ENCODE peak calls at places on chromosome 15, in seven cellular contexts. N is heart left ventricle, Q is endothelial cell of umbilical vein, I is GM12891, S is A549, O is IMR-90, A is ovary. G is an unnamed sample.

GRCh38 chr15:27561816-27562215 is 537.3 kb downstream of the OCA2 start:
- DNase-seq in N (no peak), Q (no peak), I (no peak), S (no peak), O (no peak), A (no peak), G (no peak)

GRCh38 chr15:70259030-70259424 is 161.3 kb upstream of the TLE3 start:
- DNase-seq in N (peak), Q (peak), I (no peak), S (no peak), O (peak), A (peak), G (peak)

GRCh38 chr15:45148076-45149059 is 18.6 kb downstream of the DUOX1 start:
- DNase-seq in N (no peak), Q (no peak), I (no peak), S (no peak), O (no peak), A (no peak), G (no peak)

GRCh38 chr15:33458421-33458820 is 147.7 kb downstream of the RYR3 start:
- DNase-seq in N (no peak), Q (no peak), I (no peak), S (no peak), O (no peak), A (no peak), G (no peak)

GRCh38 chr15:89098281-89098680 is 10.0 kb downstream of the ABHD2 start:
- DNase-seq in N (no peak), Q (no peak), I (no peak), S (peak), O (peak), A (no peak), G (peak)

GRCh38 chr15:84600331-84600686 is 500 bp upstream of the ZSCAN2 start:
- DNase-seq in N (peak), Q (peak), I (no peak), S (peak), O (peak), A (peak), G (peak)

GRCh38 chr15:97502038-97502437 is 458.5 kb upstream of the ARRDC4 start:
- DNase-seq in N (no peak), Q (peak), I (no peak), S (no peak), O (no peak), A (no peak), G (no peak)

GRCh38 chr15:96750361-96750760 is 419.9 kb downstream of the NR2F2 start:
- DNase-seq in N (no peak), Q (no peak), I (no peak), S (no peak), O (no peak), A (no peak), G (no peak)

GRCh38 chr15:73387507-73388255 is 18.9 kb upstream of the HCN4 start:
- DNase-seq in N (no peak), Q (no peak), I (no peak), S (no peak), O (peak), A (no peak), G (no peak)

GRCh38 chr15:61084944-61085367 is 144.1 kb downstream of the RORA start:
- DNase-seq in N (peak), Q (no peak), I (peak), S (no peak), O (no peak), A (no peak), G (no peak)

GRCh38 chr15:40927497-40928346 is 1.4 kb upstream of the DLL4 start:
- DNase-seq in N (no peak), Q (no peak), I (no peak), S (no peak), O (no peak), A (no peak), G (no peak)

GRCh38 chr15:69998541-69999391 is 99.0 kb downstream of the TLE3 start:
- DNase-seq in N (no peak), Q (no peak), I (no peak), S (no peak), O (no peak), A (no peak), G (no peak)

GRCh38 chr15:101198820-101199219 is 53.0 kb downstream of the CHSY1 start:
- DNase-seq in N (no peak), Q (no peak), I (no peak), S (no peak), O (peak), A (peak), G (no peak)

GRCh38 chr15:74543583-74543982 is 2.6 kb downstream of the ARID3B start:
- DNase-seq in N (no peak), Q (no peak), I (no peak), S (no peak), O (no peak), A (no peak), G (no peak)

GRCh38 chr15:74200394-74200793 is 2.2 kb downstream of the STRA6 start:
- DNase-seq in N (no peak), Q (peak), I (no peak), S (peak), O (peak), A (peak), G (peak)

GRCh38 chr15:74525946-74526345 is 15.1 kb upstream of the ARID3B start:
- DNase-seq in N (no peak), Q (peak), I (no peak), S (peak), O (peak), A (no peak), G (no peak)

GRCh38 chr15:94042163-94042954 is 189.0 kb upstream of the MCTP2 start:
- DNase-seq in N (no peak), Q (no peak), I (no peak), S (no peak), O (peak), A (no peak), G (no peak)

GRCh38 chr15:48592929-48593328 is 52.6 kb downstream of the FBN1 start:
- DNase-seq in N (no peak), Q (no peak), I (no peak), S (no peak), O (no peak), A (no peak), G (no peak)

GRCh38 chr15:31867536-31868442 is 162.5 kb upstream of the CHRNA7 start:
- DNase-seq in N (peak), Q (peak), I (peak), S (peak), O (peak), A (peak), G (no peak)

GRCh38 chr15:74782596-74783071 is 754 bp downstream of the CSK start:
- DNase-seq in N (no peak), Q (no peak), I (no peak), S (no peak), O (no peak), A (peak), G (no peak)

GRCh38 chr15:31262143-31262530 is 64.5 kb upstream of the KLF13 start:
- DNase-seq in N (peak), Q (no peak), I (no peak), S (no peak), O (no peak), A (no peak), G (peak)

GRCh38 chr15:99514306-99514705 is 51.5 kb upstream of the MEF2A start:
- DNase-seq in N (no peak), Q (no peak), I (no peak), S (no peak), O (no peak), A (no peak), G (no peak)

GRCh38 chr15:42157981-42158765 is 1.7 kb upstream of the PLA2G4F start:
- DNase-seq in N (no peak), Q (no peak), I (no peak), S (no peak), O (peak), A (no peak), G (no peak)

GRCh38 chr15:72306211-72306785 is 13.7 kb downstream of the CELF6 start:
- DNase-seq in N (no peak), Q (no peak), I (no peak), S (peak), O (peak), A (no peak), G (peak)

GRCh38 chr15:55694652-55695150 is 48.3 kb downstream of the PRTG start:
- DNase-seq in N (no peak), Q (peak), I (peak), S (peak), O (peak), A (no peak), G (no peak)

GRCh38 chr15:38635170-38635569 is 70.6 kb upstream of the RASGRP1 start:
- DNase-seq in N (no peak), Q (no peak), I (no peak), S (no peak), O (no peak), A (no peak), G (no peak)

GRCh38 chr15:73564255-73564654 is 68.9 kb downstream of the NPTN start:
- DNase-seq in N (no peak), Q (peak), I (no peak), S (peak), O (peak), A (no peak), G (no peak)

GRCh38 chr15:44243829-44244228 is 44.7 kb upstream of the GOLM2 start:
- DNase-seq in N (no peak), Q (no peak), I (no peak), S (no peak), O (no peak), A (no peak), G (no peak)

GRCh38 chr15:60804986-60805949 is 326.3 kb upstream of the ICE2 start:
- DNase-seq in N (no peak), Q (peak), I (no peak), S (peak), O (peak), A (no peak), G (no peak)

GRCh38 chr15:60829416-60829815 is 350.5 kb upstream of the ICE2 start:
- DNase-seq in N (no peak), Q (no peak), I (no peak), S (no peak), O (no peak), A (no peak), G (no peak)

GRCh38 chr15:80662756-80663553 is 32.2 kb upstream of the ABHD17C start:
- DNase-seq in N (no peak), Q (no peak), I (no peak), S (no peak), O (no peak), A (no peak), G (no peak)

GRCh38 chr15:76566276-76566675 is 229.7 kb downstream of the ISL2 start:
- DNase-seq in N (no peak), Q (no peak), I (no peak), S (no peak), O (peak), A (no peak), G (no peak)

GRCh38 chr15:45743309-45744041 is 108.6 kb downstream of the SQOR start:
- DNase-seq in N (no peak), Q (no peak), I (no peak), S (no peak), O (no peak), A (no peak), G (peak)

GRCh38 chr15:52318729-52319500 is 23.3 kb upstream of the MYO5C start:
- DNase-seq in N (peak), Q (no peak), I (no peak), S (no peak), O (no peak), A (no peak), G (no peak)

GRCh38 chr15:88448991-88449461 is 18.2 kb downstream of the MRPL46 start:
- DNase-seq in N (no peak), Q (no peak), I (no peak), S (no peak), O (no peak), A (no peak), G (no peak)

GRCh38 chr15:20367093-20367492 is 174.5 kb downstream of the GOLGA6L6 start:
- DNase-seq in N (no peak), Q (no peak), I (no peak), S (no peak), O (no peak), A (no peak), G (no peak)

GRCh38 chr15:60004019-60004845 is at the start of gene FOXB1:
- DNase-seq in N (no peak), Q (no peak), I (no peak), S (no peak), O (no peak), A (no peak), G (no peak)

DNA sequence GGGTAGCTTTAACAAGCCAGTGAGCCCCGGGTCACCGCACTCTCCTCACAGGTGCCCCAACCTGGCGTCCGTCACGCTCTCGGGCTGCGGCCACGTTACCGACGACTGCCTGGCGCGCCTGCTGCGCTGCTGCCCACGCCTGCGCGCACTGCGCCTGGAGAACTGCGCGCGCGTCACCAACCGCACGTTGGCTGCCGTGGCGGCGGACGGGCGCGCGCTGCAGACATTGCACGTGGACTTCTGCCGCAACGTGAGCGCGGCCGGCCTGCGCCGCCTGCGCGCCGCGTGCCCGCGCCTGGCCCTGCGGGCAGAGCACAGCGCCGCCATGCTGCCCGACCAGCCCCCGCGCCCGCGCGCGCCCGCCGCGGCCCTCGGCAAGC is 3.4 kb downstream of the FBXL22 start:
- DNase-seq in N (peak), Q (peak), I (peak), S (peak), O (peak), A (peak), G (peak)
- TF ChIP-seq POLR2A in N (peak), Q (peak), I (peak), S (peak), O (peak), A (peak), G (peak)

GRCh38 chr15:92005154-92005553 is 151.6 kb downstream of the SLCO3A1 start:
- DNase-seq in N (no peak), Q (no peak), I (no peak), S (no peak), O (no peak), A (no peak), G (no peak)

GRCh38 chr15:91997163-91997562 is 143.7 kb downstream of the SLCO3A1 start:
- DNase-seq in N (no peak), Q (no peak), I (no peak), S (no peak), O (no peak), A (no peak), G (no peak)

GRCh38 chr15:92000709-92001108 is 147.2 kb downstream of the SLCO3A1 start:
- DNase-seq in N (no peak), Q (no peak), I (no peak), S (no peak), O (no peak), A (no peak), G (no peak)

GRCh38 chr15:92003515-92004067 is 150.1 kb downstream of the SLCO3A1 start:
- DNase-seq in N (no peak), Q (no peak), I (no peak), S (no peak), O (no peak), A (no peak), G (no peak)

DNA sequence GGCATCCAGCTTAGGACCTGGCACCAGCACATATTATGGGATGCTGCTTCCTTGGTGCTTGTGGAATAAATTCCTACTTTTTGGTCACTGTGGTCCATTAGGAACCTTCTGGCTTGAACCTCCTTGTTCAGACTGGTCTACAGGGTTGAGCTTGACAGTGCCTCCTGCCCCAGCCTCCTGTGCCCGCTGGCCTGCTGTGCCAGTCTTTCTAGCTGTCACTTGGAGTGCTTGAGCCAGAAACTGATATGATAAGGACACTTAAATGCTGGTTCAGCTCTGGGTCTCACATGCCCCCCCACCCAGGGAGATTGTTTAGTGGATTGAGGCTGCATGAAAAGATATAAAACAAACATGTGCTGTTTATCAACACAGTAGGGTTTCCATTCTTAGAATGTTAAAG is 147.8 kb downstream of the SLCO3A1 start:
- DNase-seq in N (no peak), Q (no peak), I (no peak), S (no peak), O (no peak), A (no peak), G (no peak)
- TF ChIP-seq POLR2A in N (no peak), Q (no peak), I (no peak), S (no peak), O (no peak), A (no peak), G (no peak)

GRCh38 chr15:66504563-66505429 is at the start of the genes RPL4 and ZWILCH:
- DNase-seq in N (peak), Q (peak), I (peak), S (peak), O (peak), A (peak), G (peak)
- TF ChIP-seq POLR2A in N (peak), Q (peak), I (peak), S (peak), O (peak), A (peak), G (peak)

GRCh38 chr15:50181206-50181982 is 602 bp upstream of the SLC27A2 start:
- DNase-seq in N (no peak), Q (no peak), I (no peak), S (no peak), O (no peak), A (no peak), G (no peak)

GRCh38 chr15:50180578-50180977 is 1.4 kb upstream of the SLC27A2 start:
- DNase-seq in N (no peak), Q (no peak), I (no peak), S (no peak), O (no peak), A (no peak), G (no peak)

GRCh38 chr15:50181983-50182232 is at the start of gene SLC27A2:
- DNase-seq in N (no peak), Q (no peak), I (no peak), S (peak), O (peak), A (peak), G (no peak)

GRCh38 chr15:50183112-50183794 is 1.3 kb downstream of the SLC27A2 start:
- DNase-seq in N (no peak), Q (no peak), I (peak), S (no peak), O (no peak), A (no peak), G (no peak)

DNA sequence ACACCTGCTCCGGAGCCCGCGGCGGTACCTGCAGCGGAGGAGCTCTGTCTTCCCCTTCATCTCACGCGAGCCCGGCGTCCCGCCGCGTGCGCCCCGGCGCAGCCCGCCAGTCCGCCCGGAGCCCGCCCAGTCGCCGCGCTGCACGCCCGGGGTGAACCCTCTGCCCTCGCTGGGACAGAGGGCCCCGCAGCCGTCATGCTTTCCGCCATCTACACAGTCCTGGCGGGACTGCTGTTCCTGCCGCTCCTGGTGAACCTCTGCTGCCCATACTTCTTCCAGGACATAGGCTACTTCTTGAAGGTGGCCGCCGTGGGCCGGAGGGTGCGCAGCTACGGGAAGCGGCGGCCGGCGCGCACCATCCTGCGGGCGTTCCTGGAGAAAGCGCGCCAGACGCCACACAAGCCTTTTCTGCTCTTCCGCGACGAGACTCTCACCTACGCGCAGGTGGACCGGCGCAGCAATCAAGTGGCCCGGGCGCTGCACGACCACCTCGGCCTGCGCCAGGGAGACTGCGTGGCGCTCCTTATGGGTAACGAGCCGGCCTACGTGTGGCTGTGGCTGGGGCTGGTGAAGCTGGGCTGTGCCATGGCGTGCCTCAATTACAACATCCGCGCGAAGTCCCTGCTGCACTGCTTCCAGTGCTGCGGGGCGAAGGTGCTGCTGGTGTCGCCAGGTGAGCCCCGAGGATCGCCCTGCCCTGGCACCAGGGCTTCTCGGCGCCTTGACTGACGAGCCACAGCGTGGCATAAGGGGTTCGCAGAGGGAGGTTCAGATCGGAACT is 427 bp downstream of the SLC27A2 start:
- DNase-seq in N (peak), Q (peak), I (peak), S (peak), O (peak), A (no peak), G (no peak)
- TF ChIP-seq POLR2A in N (no peak), Q (no peak), I (no peak), S (peak), O (no peak), A (no peak), G (no peak)

G was measured in sigmoid colon.